ENCODE peak calls at places on chromosomes 11 and 22, in eight cellular contexts. K is mesendoderm; W is adrenal gland; D is esophagus squamous epithelium; F is mesenchymal stem cell; B is fibroblast of lung; O is spleen; L is CD8-positive, alpha-beta T cell. J is an unnamed sample.
A peak's percentile ranks its signal among the peaks of the same experiment; 100 is the strongest.

GRCh38 chr11:3201677-3202181 is 16.9 kb downstream of the MRGPRG start:
- DNase-seq in W (no peak), B (no peak), L (no peak), D (no peak), O (peak; percentile 67), F (no peak), K (no peak), J (no peak)

GRCh38 chr11:117412653-117413275 is 85.1 kb downstream of the CEP164 start:
- DNase-seq in B (no peak), O (no peak), L (no peak), D (no peak), F (no peak), K (no peak), W (no peak), J (no peak)

GRCh38 chr11:85939099-85940015 is 84.2 kb downstream of the CCDC83 start:
- DNase-seq in F (no peak), B (no peak), D (no peak), O (no peak), K (no peak), L (no peak), W (no peak), J (no peak)

GRCh38 chr22:44196241-44196640 is 15.5 kb downstream of the PARVG start:
- DNase-seq in O (no peak), B (no peak), L (no peak), W (no peak), D (no peak), F (no peak), K (no peak), J (no peak)

GRCh38 chr11:121884601-121885000 is 231.4 kb downstream of the BLID start:
- DNase-seq in O (no peak), L (no peak), B (no peak), W (no peak), F (no peak), K (no peak), D (no peak), J (no peak)

GRCh38 chr11:98630736-98631135 is 390.0 kb upstream of the CNTN5 start:
- DNase-seq in W (no peak), O (no peak), B (no peak), D (no peak), F (no peak), L (no peak), K (peak; percentile 21), J (no peak)

GRCh38 chr11:8652140-8652539 is 30.3 kb downstream of the TRIM66 start:
- DNase-seq in B (peak; percentile 96), K (no peak), O (no peak), F (peak; percentile 89), L (no peak), W (peak; percentile 50), D (no peak), J (no peak)

GRCh38 chr11:126114486-126115252 is 52.0 kb upstream of the CDON start:
- DNase-seq in W (no peak), D (no peak), L (no peak), O (peak; percentile 66), K (no peak), B (no peak), F (peak; percentile 32), J (no peak)

GRCh38 chr22:42261266-42261665 is 9.2 kb downstream of the TCF20 start:
- DNase-seq in O (no peak), K (no peak), D (no peak), W (no peak), B (peak; percentile 13), F (no peak), L (no peak), J (no peak)

GRCh38 chr11:100297516-100297915 is 389.6 kb upstream of the ARHGAP42 start:
- DNase-seq in O (no peak), B (peak; percentile 10), K (no peak), F (no peak), W (no peak), L (no peak), D (no peak), J (no peak)

GRCh38 chr11:65560555-65561418 is 2.6 kb upstream of the LTBP3 start:
- DNase-seq in K (peak; percentile 63), W (no peak), B (peak; percentile 87), L (no peak), F (peak; percentile 72), D (no peak), O (no peak), J (no peak)

GRCh38 chr11:18617688-18618340 is 16.3 kb downstream of the SPTY2D1 start:
- DNase-seq in L (peak; percentile 24), F (peak; percentile 33), W (no peak), B (peak; percentile 75), O (no peak), K (no peak), D (no peak), J (no peak)

GRCh38 chr11:6570691-6571427 is 32.6 kb downstream of the RRP8 start:
- DNase-seq in K (no peak), L (no peak), F (no peak), W (no peak), O (no peak), D (no peak), B (no peak), J (no peak)

GRCh38 chr11:57312511-57313021 is 12.2 kb downstream of the TNKS1BP1 start:
- DNase-seq in L (no peak), D (no peak), W (no peak), F (no peak), K (no peak), O (peak; percentile 62), B (no peak), J (no peak)

GRCh38 chr11:57315491-57315890 is 9.3 kb downstream of the TNKS1BP1 start:
- DNase-seq in B (peak; percentile 33), K (peak; percentile 82), O (peak; percentile 78), D (no peak), L (no peak), W (peak; percentile 62), F (peak; percentile 87), J (no peak)

GRCh38 chr11:57314221-57314973 is 10.4 kb downstream of the TNKS1BP1 start:
- DNase-seq in W (no peak), B (no peak), D (no peak), L (no peak), O (peak; percentile 64), K (no peak), F (no peak), J (no peak)

GRCh38 chr11:57313071-57313787 is 11.5 kb downstream of the TNKS1BP1 start:
- DNase-seq in W (no peak), F (no peak), D (no peak), O (peak; percentile 70), B (no peak), L (no peak), K (no peak), J (no peak)

GRCh38 chr11:57313788-57314135 is 11.0 kb downstream of the TNKS1BP1 start:
- DNase-seq in K (no peak), B (no peak), L (no peak), O (no peak), D (no peak), W (no peak), F (no peak), J (no peak)
- H3K36me3 ChIP-seq in K (peaks cover 35% of the 10 kb centered on the region), B (peaks cover 35% of the 10 kb centered on the region), L (no peaks in the 10 kb centered on the region), O (peaks cover 57% of the 10 kb centered on the region), D (peaks cover 85% of the 10 kb centered on the region), W (no peaks in the 10 kb centered on the region), F (peaks cover 78% of the 10 kb centered on the region), J (peaks cover 86% of the 10 kb centered on the region)

GRCh38 chr11:102436546-102436945 is 16.0 kb downstream of the TMEM123 start:
- DNase-seq in B (peak; percentile 38), L (no peak), W (no peak), K (no peak), D (no peak), F (no peak), O (no peak), J (peak; percentile 22)

GRCh38 chr11:102437727-102438126 is 14.8 kb downstream of the TMEM123 start:
- DNase-seq in K (no peak), F (no peak), W (no peak), B (no peak), D (no peak), O (no peak), L (no peak), J (no peak)

GRCh38 chr11:102435688-102436087 is 16.9 kb downstream of the TMEM123 start:
- DNase-seq in O (no peak), L (no peak), D (no peak), W (no peak), B (no peak), F (no peak), K (no peak), J (no peak)

GRCh38 chr11:102437026-102437425 is 15.5 kb downstream of the TMEM123 start:
- DNase-seq in K (no peak), W (no peak), B (no peak), D (no peak), L (no peak), F (no peak), O (no peak), J (no peak)

DNA sequence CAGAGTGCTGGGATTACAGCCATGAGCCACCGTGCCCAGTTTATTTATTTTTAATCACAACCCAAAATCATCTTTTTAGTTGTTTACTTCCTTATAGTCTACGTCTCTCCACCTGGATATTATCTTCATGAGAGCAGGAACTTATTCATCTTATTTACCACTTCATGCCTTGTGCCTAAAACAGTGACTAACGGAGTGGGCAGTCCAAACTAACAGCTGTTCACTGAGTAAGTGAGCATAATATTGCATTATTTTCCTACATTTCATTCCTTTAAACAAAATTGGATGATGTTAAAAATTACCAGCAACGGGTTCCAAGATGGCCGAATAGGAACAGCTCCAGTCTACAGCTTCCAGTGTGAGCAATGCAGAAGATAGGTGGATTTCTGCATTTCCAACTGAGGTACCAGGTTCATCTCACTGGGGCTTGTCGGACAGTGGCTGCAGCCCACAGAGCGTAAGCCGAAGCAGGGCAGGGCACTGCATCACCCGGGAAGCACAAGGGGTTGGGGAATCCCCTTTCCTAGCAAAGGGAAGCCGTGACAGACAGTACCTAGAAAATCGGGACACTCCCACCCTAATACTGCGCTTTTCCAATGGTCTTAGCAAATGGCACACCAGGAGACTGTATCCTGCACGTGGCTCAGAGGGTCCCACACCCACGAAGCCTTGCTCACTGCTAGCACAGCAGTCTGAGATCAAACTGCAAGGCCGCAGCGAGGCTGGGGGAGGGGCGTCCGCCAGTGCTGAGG is 14.1 kb downstream of the TMEM123 start:
- DNase-seq in W (no peak), D (no peak), F (no peak), L (no peak), K (no peak), B (no peak), O (no peak), J (no peak)
- H3K36me3 ChIP-seq in W (no peaks in the 10 kb centered on the region), D (peaks cover 22% of the 10 kb centered on the region), F (peaks cover 5% of the 10 kb centered on the region), L (peaks cover 8% of the 10 kb centered on the region), K (no peaks in the 10 kb centered on the region), B (no peaks in the 10 kb centered on the region), O (peaks cover 24% of the 10 kb centered on the region), J (peaks cover 51% of the 10 kb centered on the region)

GRCh38 chr22:31619611-31620300 is 42.3 kb downstream of the PISD start:
- DNase-seq in F (no peak), L (no peak), B (no peak), W (no peak), D (no peak), O (no peak), K (no peak), J (no peak)
- H3K36me3 ChIP-seq in F (peaks cover 94% of the 10 kb centered on the region), L (peaks cover 24% of the 10 kb centered on the region), B (peaks cover 31% of the 10 kb centered on the region), W (no peaks in the 10 kb centered on the region), D (peaks cover 77% of the 10 kb centered on the region), O (peaks cover 78% of the 10 kb centered on the region), K (peaks cover 6% of the 10 kb centered on the region), J (peaks cover 9% of the 10 kb centered on the region)

GRCh38 chr11:70186420-70186819 is 16.7 kb upstream of the FADD start:
- DNase-seq in W (no peak), L (no peak), B (no peak), F (no peak), K (no peak), O (no peak), D (no peak), J (no peak)
- H3K36me3 ChIP-seq in W (no peaks in the 10 kb centered on the region), L (no peaks in the 10 kb centered on the region), B (no peaks in the 10 kb centered on the region), F (no peaks in the 10 kb centered on the region), K (no peaks in the 10 kb centered on the region), O (no peaks in the 10 kb centered on the region), D (no peaks in the 10 kb centered on the region), J (no peaks in the 10 kb centered on the region)